ENCODE peak calls at places on chromosome 11, in four cellular contexts. One of them, this sample, is unnamed.
A peak's percentile ranks its signal among the peaks of the same experiment; 100 is the strongest.

GRCh38 chr11:69804769-69805508 is 14.3 kb downstream of the FGF3 start:
- DNase-seq in H1: no peak
- DNase-seq in GM12878: no peak
- DNase-seq in HepG2: no peak
- DNase-seq in this sample: no peak

GRCh38 chr11:111635706-111636045 is 33.4 kb downstream of the SIK2 start:
- DNase-seq in H1: no peak
- DNase-seq in HepG2: no peak
- DNase-seq in GM12878: no peak
- DNase-seq in this sample: no peak

GRCh38 chr11:72224587-72225410 is at the start of gene INPPL1:
- DNase-seq in H1: peak; percentile 61
- DNase-seq in GM12878: no peak
- DNase-seq in HepG2: no peak
- DNase-seq in this sample: no peak

GRCh38 chr11:8102296-8102915 is 21.4 kb downstream of the TUB start:
- DNase-seq in HepG2: no peak
- DNase-seq in GM12878: no peak
- DNase-seq in H1: no peak
- DNase-seq in this sample: no peak

GRCh38 chr11:16612801-16613400 is 125.5 kb upstream of the C11orf58 start:
- DNase-seq in HepG2: no peak
- DNase-seq in H1: no peak
- DNase-seq in GM12878: no peak
- DNase-seq in this sample: no peak

GRCh38 chr11:14529933-14530332 is 9.7 kb upstream of the PSMA1 start:
- DNase-seq in HepG2: peak; percentile 12
- DNase-seq in H1: no peak
- DNase-seq in GM12878: no peak
- DNase-seq in this sample: no peak

GRCh38 chr11:134360050-134360835 is 28.5 kb downstream of the GLB1L2 start:
- DNase-seq in H1: peak; percentile 98
- DNase-seq in HepG2: peak; percentile 65
- DNase-seq in GM12878: no peak
- DNase-seq in this sample: peak; percentile 91

GRCh38 chr11:122556605-122557004 is 98.9 kb upstream of the UBASH3B start:
- DNase-seq in GM12878: no peak
- DNase-seq in H1: peak; percentile 81
- DNase-seq in HepG2: no peak
- DNase-seq in this sample: no peak

GRCh38 chr11:117010808-117011540 is 87.3 kb downstream of the SIK3 start:
- DNase-seq in HepG2: no peak
- DNase-seq in GM12878: no peak
- DNase-seq in H1: no peak
- DNase-seq in this sample: no peak

GRCh38 chr11:67420646-67421420 is 5.4 kb downstream of the CARNS1 start:
- DNase-seq in GM12878: no peak
- DNase-seq in H1: peak; percentile 100
- DNase-seq in HepG2: peak; percentile 81
- DNase-seq in this sample: peak; percentile 93

GRCh38 chr11:59173964-59174663 is 2.2 kb downstream of the DTX4 start:
- DNase-seq in H1: peak; percentile 60
- DNase-seq in HepG2: peak; percentile 89
- DNase-seq in GM12878: no peak
- DNase-seq in this sample: peak; percentile 79

GRCh38 chr11:4697583-4697982 is at the start of gene OR51E2:
- DNase-seq in GM12878: no peak
- DNase-seq in H1: no peak
- DNase-seq in HepG2: no peak
- DNase-seq in this sample: no peak

GRCh38 chr11:84663731-84664130 is 963.4 kb downstream of the DLG2 start:
- DNase-seq in GM12878: no peak
- DNase-seq in H1: no peak
- DNase-seq in HepG2: no peak
- DNase-seq in this sample: no peak

GRCh38 chr11:13258855-13259254 is 18.7 kb upstream of the BMAL1 start:
- DNase-seq in GM12878: no peak
- DNase-seq in H1: no peak
- DNase-seq in HepG2: no peak
- DNase-seq in this sample: no peak

GRCh38 chr11:56751480-56751879 is 3.0 kb upstream of the OR9G4 start:
- DNase-seq in HepG2: no peak
- DNase-seq in H1: no peak
- DNase-seq in GM12878: no peak
- DNase-seq in this sample: no peak

GRCh38 chr11:134260503-134260902 is 7.1 kb downstream of the ACAD8 start:
- DNase-seq in H1: no peak
- DNase-seq in GM12878: no peak
- DNase-seq in HepG2: no peak
- DNase-seq in this sample: no peak

GRCh38 chr11:122524532-122524882 is 131.0 kb upstream of the UBASH3B start:
- DNase-seq in H1: no peak
- DNase-seq in GM12878: no peak
- DNase-seq in HepG2: no peak
- DNase-seq in this sample: peak; percentile 32

DNA sequence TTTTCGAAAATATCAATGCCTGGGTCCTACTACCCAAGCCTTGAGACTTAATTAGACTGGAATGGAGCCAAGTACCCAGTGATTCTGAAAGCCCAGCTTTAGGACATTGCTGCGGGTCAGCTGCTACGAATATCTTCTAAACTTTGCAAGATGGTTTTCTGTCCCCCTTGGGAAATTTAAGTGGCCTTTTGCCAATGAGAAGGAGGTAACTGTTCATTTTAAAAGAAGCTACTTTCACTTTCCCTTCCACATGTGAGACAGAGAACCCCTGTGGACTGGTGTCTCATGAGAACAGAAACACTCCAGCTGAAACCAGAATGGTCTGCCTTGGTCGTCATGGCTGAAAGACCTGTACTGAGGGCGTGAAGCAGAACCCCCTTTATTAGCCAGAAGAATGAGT is 74.9 kb downstream of the SC5D start:
- DNase-seq in HepG2: no peak
- DNase-seq in GM12878: peak; percentile 99
- DNase-seq in H1: no peak
- DNase-seq in this sample: no peak
- H3K4me1 ChIP-seq in HepG2: no peaks in the 10 kb centered on the region
- H3K4me1 ChIP-seq in GM12878: peaks cover 44% of the 10 kb centered on the region
- H3K4me1 ChIP-seq in H1: peaks cover 2% of the 10 kb centered on the region
- H3K4me1 ChIP-seq in this sample: peaks cover 3% of the 10 kb centered on the region

GRCh38 chr11:62652156-62653006 is 721 bp downstream of the INTS5 start:
- DNase-seq in GM12878: no peak
- DNase-seq in H1: no peak
- DNase-seq in HepG2: no peak
- DNase-seq in this sample: no peak
- TF ChIP-seq SUZ12 in GM12878: no peak
- TF ChIP-seq SUZ12 in H1: no peak
- TF ChIP-seq SUZ12 in HepG2: no peak
- TF ChIP-seq SUZ12 in this sample: no peak

GRCh38 chr11:60939828-60940227 is 12.1 kb downstream of the SLC15A3 start:
- DNase-seq in HepG2: no peak
- DNase-seq in H1: no peak
- DNase-seq in GM12878: no peak
- DNase-seq in this sample: no peak
- H3K4me1 ChIP-seq in HepG2: no peaks in the 10 kb centered on the region
- H3K4me1 ChIP-seq in H1: no peaks in the 10 kb centered on the region
- H3K4me1 ChIP-seq in GM12878: peaks cover 13% of the 10 kb centered on the region
- H3K4me1 ChIP-seq in this sample: no peaks in the 10 kb centered on the region

GRCh38 chr11:47617417-47617809 is 23.2 kb upstream of the C1QTNF4 start:
- DNase-seq in GM12878: no peak
- DNase-seq in HepG2: no peak
- DNase-seq in H1: no peak
- DNase-seq in this sample: no peak

GRCh38 chr11:47611240-47611863 is 17.1 kb upstream of the C1QTNF4 start:
- DNase-seq in HepG2: no peak
- DNase-seq in H1: no peak
- DNase-seq in GM12878: peak; percentile 42
- DNase-seq in this sample: no peak

GRCh38 chr11:47615249-47615648 is 21.0 kb upstream of the C1QTNF4 start:
- DNase-seq in GM12878: no peak
- DNase-seq in HepG2: no peak
- DNase-seq in H1: no peak
- DNase-seq in this sample: no peak

GRCh38 chr11:47620836-47621378 is 21.5 kb downstream of the MTCH2 start:
- DNase-seq in GM12878: no peak
- DNase-seq in H1: no peak
- DNase-seq in HepG2: no peak
- DNase-seq in this sample: no peak

DNA sequence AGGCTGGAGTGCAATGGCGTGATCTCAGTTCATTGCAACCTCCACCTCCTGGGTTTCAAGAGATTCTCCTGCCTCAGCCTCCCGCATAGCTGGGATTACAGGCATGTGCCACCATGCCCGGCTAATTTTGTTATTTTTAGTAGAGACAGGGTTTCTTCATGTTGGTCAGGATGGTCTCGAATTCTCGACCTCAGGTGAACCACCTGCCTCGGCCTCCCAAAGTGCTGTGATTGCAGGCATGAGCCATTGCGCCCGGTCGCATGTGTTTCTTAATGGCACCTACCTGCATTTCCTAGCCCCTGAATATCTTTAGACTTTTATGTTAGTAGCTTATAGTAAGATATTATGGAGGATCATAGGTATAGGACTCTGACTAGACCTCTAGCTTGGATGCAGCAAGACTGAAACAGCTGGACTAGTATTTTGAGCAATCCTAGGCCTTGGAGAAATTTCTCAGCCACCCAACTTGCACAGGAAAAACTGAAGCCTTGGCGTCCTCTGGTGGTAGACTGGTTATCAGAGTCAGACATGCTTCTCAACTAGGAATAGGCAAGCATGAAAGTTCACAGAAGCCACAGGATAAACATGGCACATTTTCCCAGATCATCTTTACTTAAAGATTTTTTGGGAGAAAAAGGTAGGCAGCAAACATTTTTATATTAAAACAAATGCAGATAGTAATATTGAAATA is 22.7 kb upstream of the C1QTNF4 start:
- DNase-seq in GM12878: no peak
- DNase-seq in H1: no peak
- DNase-seq in HepG2: peak; percentile 58
- DNase-seq in this sample: no peak
- TF ChIP-seq SUZ12 in GM12878: no peak
- TF ChIP-seq SUZ12 in H1: no peak
- TF ChIP-seq SUZ12 in HepG2: no peak
- TF ChIP-seq SUZ12 in this sample: no peak

GRCh38 chr11:12170984-12171383 is 60.6 kb downstream of the MICAL2 start:
- DNase-seq in HepG2: no peak
- DNase-seq in H1: no peak
- DNase-seq in GM12878: no peak
- DNase-seq in this sample: no peak

GRCh38 chr11:12174145-12175143 is 64.1 kb downstream of the MICAL2 start:
- DNase-seq in GM12878: peak; percentile 81
- DNase-seq in HepG2: no peak
- DNase-seq in H1: no peak
- DNase-seq in this sample: no peak

GRCh38 chr11:12172493-12173013 is 62.2 kb downstream of the MICAL2 start:
- DNase-seq in HepG2: no peak
- DNase-seq in H1: no peak
- DNase-seq in GM12878: no peak
- DNase-seq in this sample: no peak

GRCh38 chr11:12171921-12172320 is 61.5 kb downstream of the MICAL2 start:
- DNase-seq in H1: no peak
- DNase-seq in GM12878: no peak
- DNase-seq in HepG2: no peak
- DNase-seq in this sample: no peak

GRCh38 chr11:12173111-12173510 is 62.7 kb downstream of the MICAL2 start:
- DNase-seq in GM12878: no peak
- DNase-seq in HepG2: no peak
- DNase-seq in H1: no peak
- DNase-seq in this sample: no peak
- H3K4me1 ChIP-seq in GM12878: peaks cover 15% of the 10 kb centered on the region
- H3K4me1 ChIP-seq in HepG2: peaks cover 1% of the 10 kb centered on the region
- H3K4me1 ChIP-seq in H1: no peaks in the 10 kb centered on the region
- H3K4me1 ChIP-seq in this sample: no peaks in the 10 kb centered on the region

GRCh38 chr11:38416141-38416540 is 1818.1 kb upstream of the RAG2 start:
- DNase-seq in GM12878: no peak
- DNase-seq in H1: no peak
- DNase-seq in HepG2: no peak
- DNase-seq in this sample: no peak
- TF ChIP-seq SUZ12 in GM12878: no peak
- TF ChIP-seq SUZ12 in H1: no peak
- TF ChIP-seq SUZ12 in HepG2: no peak
- TF ChIP-seq SUZ12 in this sample: no peak

GRCh38 chr11:121416909-121417567 is 35.1 kb upstream of the SORL1 start:
- DNase-seq in H1: no peak
- DNase-seq in GM12878: peak; percentile 92
- DNase-seq in HepG2: no peak
- DNase-seq in this sample: no peak
- H3K4me1 ChIP-seq in H1: peaks cover 4% of the 10 kb centered on the region
- H3K4me1 ChIP-seq in GM12878: peaks cover 44% of the 10 kb centered on the region
- H3K4me1 ChIP-seq in HepG2: peaks cover 7% of the 10 kb centered on the region
- H3K4me1 ChIP-seq in this sample: no peaks in the 10 kb centered on the region

DNA sequence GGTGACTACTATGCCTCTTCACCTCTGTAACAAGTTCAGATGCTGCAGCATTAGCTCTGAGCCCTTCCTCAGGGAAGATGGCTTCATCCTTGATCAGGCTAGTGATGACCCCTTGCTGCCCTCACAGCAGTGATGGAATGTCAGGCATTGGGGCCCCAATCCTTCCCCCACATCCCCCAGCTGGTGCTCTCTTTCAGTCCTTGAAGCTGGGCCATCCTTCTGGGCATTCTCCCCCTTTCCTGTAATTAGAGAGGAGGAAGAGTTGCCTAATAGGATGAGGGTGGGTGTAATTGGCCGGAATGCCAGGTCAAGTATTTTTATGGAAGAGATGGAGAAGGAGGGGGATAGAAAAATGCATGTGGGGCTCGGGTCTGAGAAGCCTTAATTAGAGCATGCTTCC is 62.6 kb downstream of the TRAF6 start:
- DNase-seq in H1: no peak
- DNase-seq in GM12878: no peak
- DNase-seq in HepG2: no peak
- DNase-seq in this sample: no peak
- TF ChIP-seq SUZ12 in H1: no peak
- TF ChIP-seq SUZ12 in GM12878: no peak
- TF ChIP-seq SUZ12 in HepG2: no peak
- TF ChIP-seq SUZ12 in this sample: no peak

DNA sequence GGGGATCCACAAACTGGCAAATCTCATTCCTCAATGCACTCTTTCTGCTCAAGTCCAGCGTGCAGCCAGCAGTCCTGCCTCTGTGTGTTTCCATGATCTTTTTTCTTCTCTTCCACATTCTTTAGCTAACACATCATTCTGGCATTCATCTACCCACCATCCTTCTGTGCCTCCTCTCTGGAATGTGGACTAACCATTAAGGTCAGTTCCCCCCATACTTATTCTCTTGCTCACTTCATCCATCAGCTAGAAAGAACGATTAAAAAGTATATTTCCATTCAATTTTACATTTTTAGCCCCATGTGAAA is 7.8 kb downstream of the KIRREL3 start:
- DNase-seq in HepG2: no peak
- DNase-seq in H1: no peak
- DNase-seq in GM12878: no peak
- DNase-seq in this sample: no peak
- H3K4me1 ChIP-seq in HepG2: no peaks in the 10 kb centered on the region
- H3K4me1 ChIP-seq in H1: peaks cover 3% of the 10 kb centered on the region
- H3K4me1 ChIP-seq in GM12878: no peaks in the 10 kb centered on the region
- H3K4me1 ChIP-seq in this sample: no peaks in the 10 kb centered on the region